ENCODE peak calls at places on chromosomes 1 and 21, in four cellular contexts. X, J, R and Z are unnamed samples.

GRCh38 chr1:2840036-2840809 is 38.7 kb upstream of the TTC34 start:
- DNase-seq in X (peak; percentile 28), J (no peak), R (no peak), Z (no peak)

GRCh38 chr1:30191154-30191702 is 532.2 kb downstream of the MATN1 start:
- DNase-seq in X (no peak), J (peak; percentile 90), R (no peak), Z (no peak)

GRCh38 chr1:162561037-162561615 is 396 bp upstream of the UAP1 start:
- DNase-seq in R (peak; percentile 99), J (peak; percentile 99), X (peak; percentile 100), Z (peak; percentile 97)

GRCh38 chr1:88998716-88999115 is 6.3 kb upstream of the KYAT3 start:
- DNase-seq in J (peak; percentile 81), R (no peak), X (no peak), Z (no peak)

GRCh38 chr1:11692899-11693590 is 1.5 kb downstream of the DRAXIN start:
- DNase-seq in R (no peak), J (peak; percentile 72), X (no peak), Z (no peak)

GRCh38 chr1:159756397-159756796 is 24.4 kb upstream of the DUSP23 start:
- DNase-seq in X (no peak), J (peak; percentile 85), R (no peak), Z (no peak)

GRCh38 chr1:57897581-57897980 is 473.7 kb upstream of the DAB1 start:
- DNase-seq in J (no peak), X (no peak), R (no peak), Z (no peak)

GRCh38 chr1:54362881-54363340 is 43.3 kb downstream of the SSBP3 start:
- DNase-seq in X (no peak), J (peak; percentile 21), R (no peak), Z (no peak)

GRCh38 chr1:204507317-204508105 is 8.7 kb upstream of the MDM4 start:
- DNase-seq in R (no peak), X (no peak), J (peak; percentile 78), Z (no peak)

GRCh38 chr1:178886551-178886950 is 15.7 kb upstream of the ANGPTL1 start:
- DNase-seq in J (no peak), X (no peak), R (no peak), Z (no peak)

GRCh38 chr1:244226440-244226839 is 175.4 kb downstream of the ZBTB18 start:
- DNase-seq in R (no peak), J (no peak), X (no peak), Z (no peak)

GRCh38 chr1:119544165-119544762 is 37.3 kb downstream of the HSD3B1 start:
- DNase-seq in X (no peak), J (peak; percentile 16), R (no peak), Z (no peak)

GRCh38 chr21:16942703-16943102 is 570.1 kb upstream of the CXADR start:
- DNase-seq in R (no peak), J (peak; percentile 5), X (no peak), Z (no peak)

GRCh38 chr1:183676515-183677189 is 23.5 kb upstream of the APOBEC4 start:
- DNase-seq in J (peak; percentile 34), X (no peak), R (no peak), Z (no peak)

GRCh38 chr1:81126989-81127571 is 673.7 kb upstream of the ADGRL2 start:
- DNase-seq in X (no peak), R (no peak), J (no peak), Z (no peak)

GRCh38 chr1:33698316-33699035 is 165.4 kb upstream of the HMGB4 start:
- DNase-seq in X (peak; percentile 30), J (no peak), R (no peak), Z (no peak)

GRCh38 chr1:228005511-228006033 is 1.2 kb upstream of the WNT3A start:
- DNase-seq in J (no peak), X (no peak), R (no peak), Z (no peak)

GRCh38 chr1:208791458-208791857 is 547.3 kb upstream of the PLXNA2 start:
- DNase-seq in X (no peak), J (no peak), R (no peak), Z (no peak)

DNA sequence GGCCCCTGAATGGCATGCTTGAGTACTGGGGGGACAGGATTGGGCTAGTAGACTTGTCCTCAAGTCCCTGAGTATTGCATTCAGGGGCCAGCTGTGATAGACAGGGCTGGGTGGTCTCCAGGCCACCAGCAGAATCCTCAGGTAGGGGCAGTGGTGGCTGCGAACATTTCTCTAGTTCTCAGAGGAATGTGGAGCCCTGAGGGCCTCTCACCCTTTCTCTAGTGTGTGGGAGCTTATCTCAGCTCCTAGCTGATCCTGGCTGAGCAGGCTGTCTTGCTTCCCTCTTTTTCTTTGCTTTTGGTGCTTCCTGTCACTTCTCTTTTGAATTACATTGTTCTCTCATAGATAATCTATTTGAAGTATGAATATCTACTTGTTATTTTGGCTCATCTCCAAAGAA is 30.0 kb upstream of the PM20D1 start:
- DNase-seq in J (no peak), R (no peak), X (no peak), Z (no peak)
- H3K4me1 ChIP-seq in J (peaks cover 4% of the 10 kb centered on the region), R (no peaks in the 10 kb centered on the region), X (no peaks in the 10 kb centered on the region), Z (no peaks in the 10 kb centered on the region)

DNA sequence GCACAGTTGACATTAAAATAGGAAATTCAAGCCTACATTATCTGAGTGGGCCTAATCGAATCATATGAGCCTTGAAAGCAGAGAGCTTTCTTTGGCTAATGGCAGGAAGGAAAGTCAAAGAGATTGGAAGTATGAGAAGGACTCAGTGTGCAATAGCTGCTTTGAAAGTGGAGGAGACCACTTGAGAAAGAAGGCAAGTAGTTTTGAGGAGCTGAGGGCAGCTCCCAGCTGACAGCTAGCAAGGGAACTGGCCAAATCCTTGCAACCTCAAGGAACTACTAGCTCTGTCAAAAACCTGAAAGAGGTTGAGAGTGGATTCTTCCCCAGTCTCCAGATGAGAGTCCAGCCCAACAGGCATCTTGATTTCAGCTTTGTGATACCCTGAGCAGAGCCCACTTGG is 149.0 kb upstream of the CACYBP start:
- DNase-seq in R (no peak), X (no peak), J (no peak), Z (no peak)
- H3K4me3 ChIP-seq in R (no peak overlapping the region), X (no peak overlapping the region), J (no peak overlapping the region), Z (no peak overlapping the region)

GRCh38 chr1:27481994-27482620 is 7.9 kb downstream of the WASF2 start:
- DNase-seq in R (no peak), X (no peak), J (no peak), Z (no peak)
- H3K4me1 ChIP-seq in R (peaks cover 80% of the 10 kb centered on the region), X (peaks cover 46% of the 10 kb centered on the region), J (no peaks in the 10 kb centered on the region), Z (no peaks in the 10 kb centered on the region)

GRCh38 chr1:93679546-93679945 is 2.1 kb downstream of the BCAR3 start:
- DNase-seq in J (no peak), R (no peak), X (no peak), Z (no peak)

GRCh38 chr1:93678966-93679480 is 2.6 kb downstream of the BCAR3 start:
- DNase-seq in J (no peak), R (no peak), X (no peak), Z (no peak)

GRCh38 chr1:93681095-93681548 is 515 bp downstream of the BCAR3 start:
- DNase-seq in R (no peak), X (peak; percentile 87), J (peak; percentile 40), Z (no peak)

GRCh38 chr1:93681549-93682412 is at the start of gene BCAR3:
- DNase-seq in X (peak; percentile 95), J (peak; percentile 85), R (peak; percentile 83), Z (peak; percentile 71)

DNA sequence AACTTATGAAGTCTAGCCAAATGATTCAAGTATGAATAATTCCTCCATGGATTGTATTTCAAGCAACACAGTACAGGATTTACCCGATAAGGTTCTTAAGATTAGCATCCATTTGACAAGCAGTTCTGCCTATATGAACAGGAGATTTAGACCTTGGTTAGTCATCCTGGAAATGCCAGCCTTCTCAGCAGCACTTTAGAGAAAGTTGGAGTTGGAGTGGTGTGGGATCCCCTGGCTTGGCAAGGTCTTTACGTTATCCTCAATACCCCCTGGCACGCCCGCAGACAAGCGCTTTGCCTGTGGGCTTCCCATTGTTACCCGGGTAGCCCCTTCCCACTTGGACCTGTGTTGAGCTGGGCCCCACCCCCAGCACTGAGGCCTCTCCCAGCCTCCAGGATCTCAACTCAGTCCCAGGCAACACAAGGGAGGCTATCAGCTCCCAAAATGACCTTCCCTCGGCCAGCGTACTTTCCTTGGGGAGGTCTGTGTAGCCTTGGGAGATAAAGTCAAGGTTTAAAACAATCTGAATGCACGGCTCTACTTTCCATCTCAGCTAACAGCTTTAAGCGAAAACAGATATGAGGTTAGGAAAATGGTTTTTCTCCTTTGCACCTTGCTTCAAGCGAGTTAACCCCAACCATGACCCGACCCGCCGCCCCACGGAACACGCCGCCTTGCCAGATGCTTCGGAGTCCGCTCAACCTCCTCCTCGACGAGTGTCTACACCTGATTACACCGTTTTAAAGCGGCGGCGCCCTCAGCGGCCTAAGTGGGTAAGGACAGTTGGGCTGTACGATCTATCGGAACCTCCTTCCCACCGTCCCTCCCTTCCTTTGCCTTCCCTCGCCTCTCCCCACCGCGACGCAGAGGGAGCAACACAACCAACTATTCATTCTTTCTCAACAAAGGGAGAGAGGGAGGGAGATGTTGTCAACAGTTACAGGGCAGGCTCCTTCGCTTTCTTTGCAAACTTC is 1.2 kb downstream of the BCAR3 start:
- DNase-seq in X (peak; percentile 86), J (peak; percentile 95), R (peak; percentile 86), Z (peak; percentile 88)
- H3K4me3 ChIP-seq in X (peak overlapping the region; percentile 80), J (peak overlapping the region; percentile 42), R (peak overlapping the region; percentile 95), Z (peak overlapping the region; percentile 80)

DNA sequence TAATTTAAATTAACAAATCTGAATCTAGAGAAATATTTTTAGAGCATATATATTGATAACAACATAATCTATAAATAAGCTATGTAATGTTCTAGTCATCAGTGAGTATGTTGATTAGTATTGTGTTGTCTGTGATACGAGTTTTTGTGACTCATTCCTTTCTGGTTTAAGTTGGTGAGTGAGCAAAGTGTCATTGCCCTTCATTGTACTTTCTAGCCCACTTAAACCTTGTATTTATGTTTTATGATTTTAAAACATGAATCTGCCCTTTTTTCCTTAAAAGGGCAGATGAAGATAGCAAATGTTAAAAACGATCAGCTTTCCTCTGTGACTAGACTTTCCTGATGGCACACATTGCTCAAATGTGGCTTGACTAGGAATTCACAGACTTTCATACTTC is 38.5 kb downstream of the MACO1 start:
- DNase-seq in J (peak; percentile 33), R (no peak), X (no peak), Z (no peak)
- H3K4me1 ChIP-seq in J (peaks cover 36% of the 10 kb centered on the region), R (peaks cover 73% of the 10 kb centered on the region), X (peaks cover 21% of the 10 kb centered on the region), Z (no peaks in the 10 kb centered on the region)

GRCh38 chr1:202588644-202589189 is 121.5 kb downstream of the SYT2 start:
- DNase-seq in X (no peak), R (no peak), J (peak; percentile 13), Z (no peak)
- H3K4me3 ChIP-seq in X (no peak overlapping the region), R (no peak overlapping the region), J (no peak overlapping the region), Z (no peak overlapping the region)

GRCh38 chr1:27400963-27401341 is 8.5 kb downstream of the GPR3 start:
- DNase-seq in X (no peak), J (no peak), R (no peak), Z (no peak)

GRCh38 chr1:27399251-27399885 is 6.9 kb downstream of the GPR3 start:
- DNase-seq in R (no peak), J (peak; percentile 29), X (peak; percentile 86), Z (no peak)

GRCh38 chr1:27402349-27402754 is 9.9 kb downstream of the GPR3 start:
- DNase-seq in J (peak; percentile 77), X (no peak), R (peak; percentile 74), Z (peak; percentile 84)

GRCh38 chr1:27398405-27399149 is 6.2 kb downstream of the GPR3 start:
- DNase-seq in X (no peak), J (no peak), R (no peak), Z (no peak)

GRCh38 chr1:27400035-27400962 is 7.9 kb downstream of the GPR3 start:
- DNase-seq in X (no peak), J (peak; percentile 46), R (no peak), Z (no peak)
- H3K4me1 ChIP-seq in X (peaks cover 65% of the 10 kb centered on the region), J (peaks cover 27% of the 10 kb centered on the region), R (peaks cover 100% of the 10 kb centered on the region), Z (peaks cover 9% of the 10 kb centered on the region)